ENCODE peak calls at places on chromosomes 6 and 20, in ten cellular contexts. O is SIG-M5; Q is BJ; Z is lower lobe of right lung; A is GM13976; W is cerebellum; I is Ammon's horn; U is stimulated activated naive CD4-positive, alpha-beta T cell; X is left ventricle myocardium superior; N is tibial artery. G is an unnamed sample.

GRCh38 chr6:46014511-46015118 is 1.0 kb downstream of the CLIC5 start:
- DNase-seq in Q (no peak), U (no peak), Z (peak; percentile 50), W (no peak), N (no peak), I (no peak), X (peak; percentile 56), O (no peak), A (no peak), G (no peak)

GRCh38 chr6:144710207-144710606 is 425.1 kb downstream of the UTRN start:
- DNase-seq in W (no peak), A (no peak), Z (no peak), I (no peak), O (no peak), X (no peak), Q (peak; percentile 79), N (no peak), U (no peak), G (no peak)

GRCh38 chr20:43821795-43822194 is 92.9 kb upstream of the TOX2 start:
- DNase-seq in N (no peak), Q (no peak), X (no peak), Z (no peak), U (no peak), A (no peak), I (no peak), W (no peak), O (no peak), G (no peak)

GRCh38 chr20:50488236-50488806 is 21.9 kb upstream of the PTPN1 start:
- DNase-seq in N (no peak), W (no peak), Q (no peak), U (no peak), O (no peak), Z (no peak), X (no peak), A (no peak), I (no peak), G (no peak)

GRCh38 chr6:118042855-118043254 is 135.8 kb downstream of the SLC35F1 start:
- DNase-seq in U (no peak), N (no peak), O (no peak), X (no peak), W (no peak), Z (no peak), Q (no peak), I (no peak), A (no peak), G (no peak)

GRCh38 chr6:3765415-3765814 is 13.9 kb upstream of the PXDC1 start:
- DNase-seq in U (no peak), Q (no peak), X (no peak), O (no peak), A (no peak), Z (no peak), N (no peak), I (no peak), W (no peak), G (no peak)

GRCh38 chr6:144064402-144064830 is 31.0 kb downstream of the SF3B5 start:
- DNase-seq in Z (peak; percentile 76), O (no peak), A (peak; percentile 69), I (peak; percentile 6), U (peak; percentile 45), Q (no peak), W (no peak), N (peak; percentile 67), X (peak; percentile 53), G (no peak)

GRCh38 chr6:154637392-154637791 is 95.8 kb upstream of the SCAF8 start:
- DNase-seq in N (no peak), U (no peak), Q (no peak), W (no peak), I (no peak), Z (no peak), A (no peak), X (no peak), O (no peak), G (no peak)

GRCh38 chr6:98787961-98788360 is 46.4 kb upstream of the POU3F2 start:
- DNase-seq in Q (no peak), U (no peak), I (peak; percentile 12), W (no peak), A (no peak), O (no peak), X (no peak), N (no peak), Z (no peak), G (no peak)

GRCh38 chr6:32843979-32844838 is at the start of gene PSMB8:
- DNase-seq in Q (peak; percentile 72), N (peak; percentile 98), I (peak; percentile 98), W (peak; percentile 98), X (peak; percentile 96), O (peak; percentile 60), U (peak; percentile 99), Z (peak; percentile 98), A (peak; percentile 94), G (peak; percentile 96)

GRCh38 chr20:4950841-4951240 is 50.5 kb downstream of the SLC23A2 start:
- DNase-seq in X (no peak), W (no peak), N (no peak), Q (no peak), Z (no peak), A (no peak), O (no peak), I (no peak), U (no peak), G (no peak)

GRCh38 chr6:157985378-157986155 is 3.9 kb downstream of the SYNJ2 start:
- DNase-seq in I (no peak), O (no peak), A (no peak), W (no peak), X (no peak), N (no peak), Q (no peak), U (no peak), Z (no peak), G (no peak)

GRCh38 chr6:36985384-36985962 is 523 bp downstream of the MTCH1 start:
- DNase-seq in A (no peak), W (no peak), I (no peak), Q (no peak), O (no peak), U (no peak), Z (no peak), N (no peak), X (no peak), G (no peak)

GRCh38 chr20:33964431-33964830 is 29.3 kb upstream of the RALY start:
- DNase-seq in I (no peak), W (peak; percentile 38), Z (no peak), A (no peak), U (no peak), Q (no peak), O (no peak), X (no peak), N (no peak), G (no peak)

GRCh38 chr6:12014873-12015149 is 2.7 kb downstream of the HIVEP1 start:
- DNase-seq in Q (no peak), A (no peak), W (no peak), O (no peak), I (no peak), U (no peak), Z (no peak), X (no peak), N (no peak), G (no peak)

GRCh38 chr6:1436334-1437306 is 47.2 kb downstream of the FOXF2 start:
- DNase-seq in N (no peak), A (peak; percentile 86), O (no peak), W (peak; percentile 77), I (peak; percentile 73), X (no peak), Q (peak; percentile 23), Z (no peak), U (peak; percentile 17), G (no peak)

GRCh38 chr6:152587473-152587872 is 49.7 kb downstream of the SYNE1 start:
- DNase-seq in X (no peak), W (no peak), N (no peak), A (no peak), I (no peak), U (no peak), Z (no peak), Q (no peak), O (peak; percentile 23), G (no peak)

GRCh38 chr6:63713332-63713731 is 77.7 kb downstream of the PHF3 start:
- DNase-seq in U (no peak), A (no peak), Z (no peak), W (no peak), X (no peak), O (no peak), Q (no peak), N (no peak), I (no peak), G (no peak)

GRCh38 chr6:149948616-149949015 is 6.8 kb downstream of the ULBP2 start:
- DNase-seq in W (no peak), U (no peak), O (no peak), N (no peak), X (no peak), A (no peak), Z (no peak), I (no peak), Q (no peak), G (no peak)

GRCh38 chr20:59435496-59435895 is 135.1 kb downstream of the EDN3 start:
- DNase-seq in W (no peak), X (no peak), N (peak; percentile 31), I (no peak), A (no peak), Q (no peak), Z (no peak), U (no peak), O (no peak), G (no peak)

GRCh38 chr6:56387621-56388413 is 140.4 kb upstream of the COL21A1 start:
- DNase-seq in W (no peak), I (no peak), Q (no peak), A (no peak), U (no peak), Z (no peak), X (no peak), O (no peak), N (no peak), G (peak; percentile 21)

GRCh38 chr6:56025785-56026184 is 150.4 kb upstream of the BMP5 start:
- DNase-seq in U (no peak), O (no peak), I (no peak), X (no peak), N (no peak), Q (no peak), A (no peak), Z (no peak), W (no peak), G (no peak)